ENCODE peak calls at places on chromosomes 2 and 18, in nine cellular contexts. U is HepG2, R is endothelial cell of umbilical vein, C is HCT116, A is K562, N is GM12878, O is A549, M is SK-N-SH, B is H1. K is an unnamed sample.

GRCh38 chr2:233418052-233418760 is 63.9 kb downstream of the DGKD start:
- DNase-seq in U (no peak), R (peak), C (no peak), A (no peak), N (no peak), O (peak), M (no peak), B (no peak), K (no peak)

GRCh38 chr2:239156516-239157265 is 244.1 kb downstream of the HDAC4 start:
- DNase-seq in U (no peak), R (no peak), C (no peak), A (no peak), N (no peak), O (no peak), M (peak), B (no peak), K (no peak)

GRCh38 chr2:117272975-117273671 is 541.4 kb upstream of the DDX18 start:
- DNase-seq in U (no peak), R (no peak), C (no peak), A (no peak), N (no peak), O (no peak), M (no peak), B (no peak), K (no peak)

GRCh38 chr2:10835052-10835970 is 22.7 kb upstream of the PDIA6 start:
- DNase-seq in U (peak), R (peak), C (peak), A (peak), N (no peak), O (peak), M (peak), B (peak), K (peak)

GRCh38 chr2:95276888-95277245 is 2.6 kb downstream of the PROM2 start:
- DNase-seq in U (no peak), R (no peak), C (no peak), A (no peak), N (no peak), O (no peak), M (no peak), B (no peak), K (no peak)

GRCh38 chr2:9326975-9327374 is 96.4 kb downstream of the ITGB1BP1 start:
- DNase-seq in U (peak), R (peak), C (no peak), A (no peak), N (no peak), O (peak), M (no peak), B (no peak), K (no peak)

GRCh38 chr2:50018938-50019337 is 864.6 kb upstream of the FSHR start:
- DNase-seq in U (no peak), R (no peak), C (no peak), A (no peak), N (no peak), O (no peak), M (no peak), B (no peak), K (peak)

GRCh38 chr2:240922982-240923537 is 16.9 kb downstream of the CROCC2 start:
- DNase-seq in U (no peak), R (no peak), C (no peak), A (no peak), N (no peak), O (peak), M (peak), B (no peak), K (no peak)

GRCh38 chr2:71928734-71929481 is 218.8 kb downstream of the CYP26B1 start:
- DNase-seq in U (no peak), R (no peak), C (no peak), A (no peak), N (no peak), O (no peak), M (no peak), B (no peak), K (no peak)

GRCh38 chr18:53305471-53305870 is 919.0 kb downstream of the MBD2 start:
- DNase-seq in U (no peak), R (no peak), C (no peak), A (no peak), N (no peak), O (no peak), M (no peak), B (no peak), K (no peak)
- H3K4me3 ChIP-seq in U (no peak), R (no peak), C (no peak), A (no peak), N (no peak), O (no peak), M (no peak), B (no peak), K (no peak)

GRCh38 chr2:214310319-214310718 is 100.5 kb upstream of the VWC2L start:
- DNase-seq in U (peak), R (no peak), C (no peak), A (no peak), N (no peak), O (peak), M (no peak), B (no peak), K (peak)
- TF ChIP-seq CTCF in U (peak), R (peak), C (peak), A (no peak), N (peak), O (no peak), M (peak), B (peak), K (peak)

GRCh38 chr18:23137788-23138216 is 2.5 kb downstream of the CABLES1 start:
- DNase-seq in U (no peak), R (no peak), C (no peak), A (no peak), N (no peak), O (no peak), M (no peak), B (no peak), K (no peak)

GRCh38 chr18:23135679-23136325 is 517 bp downstream of the CABLES1 start:
- DNase-seq in U (no peak), R (no peak), C (no peak), A (no peak), N (no peak), O (no peak), M (peak), B (no peak), K (peak)

GRCh38 chr18:23137093-23137640 is 1.9 kb downstream of the CABLES1 start:
- DNase-seq in U (no peak), R (peak), C (no peak), A (no peak), N (no peak), O (no peak), M (no peak), B (no peak), K (peak)

GRCh38 chr18:23134780-23135678 is at the start of gene CABLES1:
- DNase-seq in U (peak), R (peak), C (no peak), A (peak), N (no peak), O (peak), M (peak), B (no peak), K (peak)

DNA sequence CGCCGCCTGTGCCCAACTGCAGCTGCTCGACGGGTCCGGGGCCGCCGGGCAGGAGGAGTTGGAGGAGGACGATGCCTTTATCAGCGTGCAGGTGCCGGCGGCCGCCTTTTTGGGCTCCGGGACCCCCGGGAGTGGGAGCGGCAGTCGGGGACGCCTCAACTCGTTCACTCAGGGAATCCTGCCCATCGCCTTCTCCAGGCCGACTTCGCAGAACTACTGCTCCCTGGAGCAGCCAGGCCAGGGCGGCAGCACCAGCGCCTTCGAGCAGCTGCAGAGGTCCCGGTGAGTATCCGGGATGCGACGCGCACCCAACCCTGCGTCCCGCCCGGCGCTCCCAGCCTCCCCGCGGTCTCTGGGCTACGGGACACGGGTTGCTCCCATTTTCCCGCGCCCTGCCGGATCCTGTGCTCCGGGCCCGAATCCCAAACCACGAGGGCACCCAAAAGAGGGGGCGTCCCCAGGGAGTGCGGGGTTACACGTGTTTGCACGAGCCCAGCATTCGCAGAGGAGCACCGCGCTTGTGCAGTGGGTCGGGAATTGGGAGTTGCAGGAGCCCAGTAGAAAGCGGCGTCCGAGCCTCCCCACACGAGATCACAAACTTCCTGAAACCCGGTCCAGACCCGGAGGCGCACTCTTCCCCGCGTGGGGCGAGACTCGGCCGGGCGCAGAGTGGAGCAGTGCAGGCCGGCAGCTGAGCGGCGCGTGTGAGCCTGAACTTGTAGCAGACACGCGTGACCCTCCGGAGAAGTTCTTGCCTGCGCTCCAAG is 1.2 kb downstream of the CABLES1 start:
- DNase-seq in U (no peak), R (no peak), C (no peak), A (no peak), N (no peak), O (no peak), M (peak), B (no peak), K (peak)
- TF ChIP-seq MAX in U (peak), R (no peak), C (no peak), A (no peak), N (no peak), O (peak), M (no peak), B (peak), K (no peak)

GRCh38 chr2:31170071-31170698 is 31.9 kb upstream of the GALNT14 start:
- DNase-seq in U (peak), R (peak), C (peak), A (peak), N (peak), O (peak), M (peak), B (peak), K (peak)

GRCh38 chr2:31168291-31168690 is 30.1 kb upstream of the GALNT14 start:
- DNase-seq in U (no peak), R (no peak), C (no peak), A (no peak), N (no peak), O (no peak), M (no peak), B (no peak), K (no peak)

GRCh38 chr2:31176742-31177141 is 38.5 kb upstream of the GALNT14 start:
- DNase-seq in U (no peak), R (no peak), C (no peak), A (no peak), N (no peak), O (no peak), M (no peak), B (no peak), K (no peak)

GRCh38 chr2:31171142-31171541 is 32.9 kb upstream of the GALNT14 start:
- DNase-seq in U (no peak), R (no peak), C (no peak), A (no peak), N (no peak), O (no peak), M (no peak), B (no peak), K (no peak)
- H3K4me3 ChIP-seq in U (no peak), R (no peak), C (no peak), A (no peak), N (no peak), O (no peak), M (no peak), B (no peak), K (no peak)

GRCh38 chr2:169715379-169716228 is 18.0 kb upstream of the KLHL23 start:
- DNase-seq in U (peak), R (peak), C (no peak), A (peak), N (no peak), O (no peak), M (peak), B (no peak), K (no peak)

GRCh38 chr2:169716938-169717690 is 16.5 kb upstream of the KLHL23 start:
- DNase-seq in U (peak), R (peak), C (no peak), A (no peak), N (no peak), O (peak), M (peak), B (no peak), K (no peak)

GRCh38 chr2:169717691-169718063 is 16.0 kb upstream of the KLHL23 start:
- DNase-seq in U (no peak), R (no peak), C (no peak), A (no peak), N (no peak), O (no peak), M (no peak), B (no peak), K (no peak)

GRCh38 chr2:169714699-169715098 is 18.9 kb upstream of the KLHL23 start:
- DNase-seq in U (no peak), R (no peak), C (no peak), A (no peak), N (no peak), O (no peak), M (peak), B (no peak), K (no peak)

GRCh38 chr2:169716229-169716886 is 17.3 kb upstream of the KLHL23 start:
- DNase-seq in U (no peak), R (peak), C (no peak), A (peak), N (no peak), O (no peak), M (peak), B (no peak), K (no peak)
- TF ChIP-seq CTCF in U (no peak), R (no peak), C (no peak), A (no peak), N (no peak), O (no peak), M (no peak), B (no peak), K (no peak)

GRCh38 chr2:141923657-141924056 is 207.2 kb downstream of the LRP1B start:
- DNase-seq in U (no peak), R (no peak), C (no peak), A (no peak), N (no peak), O (no peak), M (no peak), B (no peak), K (no peak)
- TF ChIP-seq MAX in U (no peak), R (no peak), C (no peak), A (no peak), N (no peak), O (no peak), M (no peak), B (no peak), K (no peak)

GRCh38 chr2:172021074-172021931 is 21.6 kb downstream of the METAP1D start:
- DNase-seq in U (peak), R (no peak), C (no peak), A (no peak), N (no peak), O (peak), M (no peak), B (no peak), K (no peak)
- H3K4me3 ChIP-seq in U (no peak), R (no peak), C (no peak), A (no peak), N (no peak), O (no peak), M (no peak), B (no peak), K (no peak)